ENCODE peak calls at places on chromosomes 6 and 20, in four cellular contexts. One of them, this sample, is unnamed.

GRCh38 chr6:45812937-45813336 is 202.7 kb downstream of the CLIC5 start:
- DNase-seq in HepG2: no peak
- DNase-seq in K562: no peak
- DNase-seq in GM12878: no peak
- DNase-seq in this sample: no peak

GRCh38 chr6:7827142-7827541 is 83.4 kb downstream of the TXNDC5 start:
- DNase-seq in HepG2: no peak
- DNase-seq in K562: no peak
- DNase-seq in GM12878: no peak
- DNase-seq in this sample: no peak

GRCh38 chr20:62587757-62588402 is 54.4 kb upstream of the SLCO4A1 start:
- DNase-seq in HepG2: no peak
- DNase-seq in K562: peak; percentile 52
- DNase-seq in GM12878: no peak
- DNase-seq in this sample: peak; percentile 76

GRCh38 chr6:44221961-44222335 is 1.4 kb upstream of the SLC29A1 start:
- DNase-seq in HepG2: no peak
- DNase-seq in K562: no peak
- DNase-seq in GM12878: no peak
- DNase-seq in this sample: no peak

GRCh38 chr6:161631676-161632194 is 357.9 kb upstream of the AGPAT4 start:
- DNase-seq in HepG2: no peak
- DNase-seq in K562: no peak
- DNase-seq in GM12878: no peak
- DNase-seq in this sample: no peak

GRCh38 chr20:2697768-2698167 is 5.2 kb downstream of the EBF4 start:
- DNase-seq in HepG2: no peak
- DNase-seq in K562: no peak
- DNase-seq in GM12878: no peak
- DNase-seq in this sample: no peak

GRCh38 chr6:79874531-79875132 is 72.7 kb downstream of the ELOVL4 start:
- DNase-seq in HepG2: no peak
- DNase-seq in K562: no peak
- DNase-seq in GM12878: no peak
- DNase-seq in this sample: no peak

GRCh38 chr20:19492937-19493336 is 265.1 kb upstream of the RIN2 start:
- DNase-seq in HepG2: no peak
- DNase-seq in K562: no peak
- DNase-seq in GM12878: no peak
- DNase-seq in this sample: peak; percentile 17

GRCh38 chr6:155085582-155086253 is 90.6 kb downstream of the TIAM2 start:
- DNase-seq in HepG2: peak; percentile 77
- DNase-seq in K562: peak; percentile 64
- DNase-seq in GM12878: no peak
- DNase-seq in this sample: no peak

GRCh38 chr6:27161946-27162603 is 85.4 kb upstream of the PRSS16 start:
- DNase-seq in HepG2: peak; percentile 27
- DNase-seq in K562: peak; percentile 55
- DNase-seq in GM12878: no peak
- DNase-seq in this sample: peak; percentile 57

GRCh38 chr6:136582702-136583471 is 32.7 kb upstream of the MAP7 start:
- DNase-seq in HepG2: peak; percentile 7
- DNase-seq in K562: no peak
- DNase-seq in GM12878: no peak
- DNase-seq in this sample: peak; percentile 21

GRCh38 chr6:13711384-13711725 is 280 bp downstream of the RANBP9 start:
- DNase-seq in HepG2: no peak
- DNase-seq in K562: no peak
- DNase-seq in GM12878: no peak
- DNase-seq in this sample: no peak

GRCh38 chr20:34582911-34583310 is 24.4 kb downstream of the MAP1LC3A start:
- DNase-seq in HepG2: peak; percentile 59
- DNase-seq in K562: no peak
- DNase-seq in GM12878: no peak
- DNase-seq in this sample: no peak

GRCh38 chr20:17223553-17223952 is 3.3 kb upstream of the PCSK2 start:
- DNase-seq in HepG2: no peak
- DNase-seq in K562: no peak
- DNase-seq in GM12878: no peak
- DNase-seq in this sample: no peak

GRCh38 chr6:4756247-4756646 is 20.0 kb upstream of the CDYL start:
- DNase-seq in HepG2: no peak
- DNase-seq in K562: no peak
- DNase-seq in GM12878: no peak
- DNase-seq in this sample: no peak

GRCh38 chr6:169237496-169238134 is 16.0 kb downstream of the THBS2 start:
- DNase-seq in HepG2: no peak
- DNase-seq in K562: no peak
- DNase-seq in GM12878: no peak
- DNase-seq in this sample: no peak

GRCh38 chr20:13684566-13685222 is 46.0 kb upstream of the TASP1 start:
- DNase-seq in HepG2: no peak
- DNase-seq in K562: no peak
- DNase-seq in GM12878: peak; percentile 60
- DNase-seq in this sample: no peak

GRCh38 chr6:85498596-85499258 is 48.8 kb downstream of the NT5E start:
- DNase-seq in HepG2: peak; percentile 21
- DNase-seq in K562: no peak
- DNase-seq in GM12878: no peak
- DNase-seq in this sample: no peak

GRCh38 chr6:97120511-97120910 is 162.5 kb downstream of the MMS22L start:
- DNase-seq in HepG2: no peak
- DNase-seq in K562: no peak
- DNase-seq in GM12878: no peak
- DNase-seq in this sample: no peak

GRCh38 chr6:97129111-97129510 is 153.9 kb downstream of the MMS22L start:
- DNase-seq in HepG2: no peak
- DNase-seq in K562: no peak
- DNase-seq in GM12878: no peak
- DNase-seq in this sample: no peak

GRCh38 chr6:97123112-97123511 is 159.9 kb downstream of the MMS22L start:
- DNase-seq in HepG2: no peak
- DNase-seq in K562: no peak
- DNase-seq in GM12878: no peak
- DNase-seq in this sample: no peak
- TF ChIP-seq POLR2AphosphoS5 in HepG2: no peak
- TF ChIP-seq POLR2AphosphoS5 in K562: no peak
- TF ChIP-seq POLR2AphosphoS5 in GM12878: no peak
- TF ChIP-seq POLR2AphosphoS5 in this sample: no peak

DNA sequence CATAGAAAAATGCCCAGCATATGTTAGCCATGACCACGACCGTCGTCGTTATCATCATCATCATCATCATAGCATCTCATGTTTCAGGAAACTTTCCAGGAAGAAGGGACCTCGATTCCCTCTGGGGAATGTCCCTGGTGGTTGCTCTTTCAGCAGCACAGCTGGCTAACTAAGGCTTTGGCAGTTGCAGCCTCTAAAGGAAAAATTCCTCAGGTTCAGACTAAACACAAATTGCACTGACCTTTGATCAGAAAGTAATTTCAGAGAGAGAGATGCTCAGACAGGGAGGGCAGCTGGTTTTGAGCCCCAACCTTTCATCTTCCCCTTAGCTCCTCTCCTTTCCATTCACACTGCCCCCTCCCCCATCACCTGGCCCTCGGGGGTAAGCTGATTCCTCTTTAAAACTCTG is 5.6 kb upstream of the CFB start:
- DNase-seq in HepG2: peak; percentile 78
- DNase-seq in K562: no peak
- DNase-seq in GM12878: no peak
- DNase-seq in this sample: peak; percentile 29
- TF ChIP-seq JUNB in HepG2: no peak
- TF ChIP-seq JUNB in K562: no peak
- TF ChIP-seq JUNB in GM12878: no peak
- TF ChIP-seq JUNB in this sample: no peak

GRCh38 chr6:129345890-129346289 is 364.1 kb downstream of the ARHGAP18 start:
- DNase-seq in HepG2: no peak
- DNase-seq in K562: no peak
- DNase-seq in GM12878: no peak
- DNase-seq in this sample: no peak

GRCh38 chr6:129338683-129339082 is 371.3 kb downstream of the ARHGAP18 start:
- DNase-seq in HepG2: no peak
- DNase-seq in K562: no peak
- DNase-seq in GM12878: no peak
- DNase-seq in this sample: no peak

GRCh38 chr6:129346964-129347363 is 363.0 kb downstream of the ARHGAP18 start:
- DNase-seq in HepG2: no peak
- DNase-seq in K562: no peak
- DNase-seq in GM12878: no peak
- DNase-seq in this sample: no peak

GRCh38 chr6:129340983-129341382 is 369.0 kb downstream of the ARHGAP18 start:
- DNase-seq in HepG2: no peak
- DNase-seq in K562: no peak
- DNase-seq in GM12878: no peak
- DNase-seq in this sample: no peak

GRCh38 chr6:129342243-129342642 is 367.7 kb downstream of the ARHGAP18 start:
- DNase-seq in HepG2: no peak
- DNase-seq in K562: no peak
- DNase-seq in GM12878: no peak
- DNase-seq in this sample: no peak
- TF ChIP-seq POLR2AphosphoS5 in HepG2: no peak
- TF ChIP-seq POLR2AphosphoS5 in K562: no peak
- TF ChIP-seq POLR2AphosphoS5 in GM12878: no peak
- TF ChIP-seq POLR2AphosphoS5 in this sample: no peak

DNA sequence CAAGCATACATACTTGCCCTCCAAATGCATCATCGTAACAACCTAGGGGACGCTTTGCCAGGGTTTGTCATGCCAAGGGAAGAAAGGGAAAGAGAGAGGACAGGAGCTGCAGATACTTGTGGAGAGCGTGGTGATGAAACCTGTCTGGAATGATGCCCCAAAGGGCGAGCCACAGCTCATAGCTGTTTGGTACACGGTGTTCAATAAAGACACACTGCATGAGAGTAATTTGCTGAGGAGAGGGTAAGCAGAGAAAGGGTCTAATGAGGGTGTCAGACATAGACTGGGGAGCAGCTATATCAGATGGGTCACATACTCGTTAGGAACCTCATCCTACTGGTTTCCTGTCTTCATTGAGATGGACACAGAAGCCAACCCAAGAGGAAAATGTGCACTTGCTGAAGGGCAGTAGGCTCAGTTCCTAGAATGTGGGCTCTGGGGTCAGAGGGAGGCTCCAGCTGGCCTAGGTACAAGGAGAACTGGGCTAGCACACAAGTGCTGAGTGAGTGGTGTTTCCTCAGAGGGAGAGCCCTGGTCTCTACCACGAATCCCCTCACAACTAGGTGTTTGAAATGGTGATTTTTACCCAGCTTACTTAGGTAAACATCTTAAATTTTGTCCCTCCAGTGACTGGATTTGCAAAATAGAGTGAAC is 5.2 kb upstream of the FOXO3 start:
- DNase-seq in HepG2: no peak
- DNase-seq in K562: no peak
- DNase-seq in GM12878: no peak
- DNase-seq in this sample: no peak
- TF ChIP-seq JUNB in HepG2: no peak
- TF ChIP-seq JUNB in K562: no peak
- TF ChIP-seq JUNB in GM12878: no peak
- TF ChIP-seq JUNB in this sample: no peak

DNA sequence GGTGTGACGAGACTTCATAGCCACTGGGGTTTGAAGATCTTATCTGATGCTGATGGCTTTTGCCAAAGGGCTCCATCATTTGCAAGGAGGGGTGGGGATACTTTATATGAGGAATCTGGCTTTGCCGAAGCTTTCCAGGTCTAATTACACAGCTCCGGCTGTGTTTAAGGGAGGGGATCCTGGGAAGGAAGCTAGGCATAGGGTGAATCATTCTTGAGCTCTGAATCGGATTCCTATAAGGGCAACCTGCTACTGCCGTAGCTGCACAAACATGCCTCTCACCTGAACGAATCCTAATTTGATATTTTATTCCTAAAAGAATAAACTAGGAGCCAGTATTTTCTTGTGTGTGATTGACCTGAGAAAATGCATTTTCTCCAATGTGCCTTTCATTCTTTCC is 249.5 kb downstream of the SOD2 start:
- DNase-seq in HepG2: no peak
- DNase-seq in K562: no peak
- DNase-seq in GM12878: no peak
- DNase-seq in this sample: no peak
- TF ChIP-seq POLR2AphosphoS5 in HepG2: no peak
- TF ChIP-seq POLR2AphosphoS5 in K562: no peak
- TF ChIP-seq POLR2AphosphoS5 in GM12878: no peak
- TF ChIP-seq POLR2AphosphoS5 in this sample: no peak

This sample was measured in GM23338.